ENCODE peak calls at places on chromosomes 5 and 9, in eight cellular contexts. Q is heart right ventricle, U is left ventricle myocardium inferior, R is colonic mucosa, S is pancreas, W is tibial artery, Z is IMR-90, I is mammary epithelial cell. M is an unnamed sample. For H3K4me1, the result is how much of the 10 kb centered on the place peaks cover.

GRCh38 chr9:133306242-133307194 is 29.5 kb downstream of the SURF6 start:
- DNase-seq in Q (no peak), W (no peak), R (no peak), I (no peak), Z (no peak), U (no peak), S (no peak), M (no peak)

GRCh38 chr9:95515272-95516113 is 1.3 kb downstream of the PTCH1 start:
- DNase-seq in I (no peak), U (no peak), W (no peak), S (no peak), Q (no peak), R (peak), Z (no peak), M (peak)

GRCh38 chr9:135388530-135388929 is 91.1 kb upstream of the PPP1R26 start:
- DNase-seq in S (no peak), R (no peak), Z (no peak), U (no peak), W (no peak), I (no peak), Q (no peak), M (no peak)

GRCh38 chr5:100590867-100591266 is 55.7 kb downstream of the FAM174A start:
- DNase-seq in I (no peak), Q (no peak), W (no peak), Z (no peak), S (no peak), R (no peak), U (no peak), M (no peak)

GRCh38 chr9:70053864-70054263 is 10.2 kb downstream of the MAMDC2 start:
- DNase-seq in Z (no peak), I (peak), U (no peak), Q (no peak), R (no peak), W (peak), S (peak), M (peak)

GRCh38 chr9:4228606-4229005 is 71.3 kb downstream of the GLIS3 start:
- DNase-seq in U (no peak), I (peak), S (no peak), R (peak), W (no peak), Q (no peak), Z (peak), M (no peak)

GRCh38 chr5:136484808-136485207 is 119.5 kb upstream of the TRPC7 start:
- DNase-seq in S (no peak), Q (no peak), R (no peak), U (no peak), I (no peak), Z (no peak), W (no peak), M (no peak)

GRCh38 chr5:26482817-26483375 is 555.5 kb downstream of the CDH9 start:
- DNase-seq in S (no peak), I (no peak), W (peak), Q (no peak), R (no peak), U (no peak), Z (no peak), M (no peak)

GRCh38 chr5:98309785-98310566 is 463.5 kb upstream of the RGMB start:
- DNase-seq in S (no peak), Q (peak), U (no peak), I (peak), R (no peak), W (no peak), Z (peak), M (no peak)

GRCh38 chr5:38608877-38609276 is 52.4 kb upstream of the LIFR start:
- DNase-seq in U (no peak), S (no peak), Z (no peak), I (no peak), Q (no peak), R (no peak), W (no peak), M (no peak)

GRCh38 chr5:6046296-6046695 is 332.1 kb downstream of the MED10 start:
- DNase-seq in Z (no peak), U (no peak), R (no peak), W (no peak), S (no peak), I (no peak), Q (no peak), M (no peak)

GRCh38 chr9:129473523-129474244 is 147.2 kb downstream of the C9orf50 start:
- DNase-seq in R (no peak), I (peak), S (no peak), W (peak), Z (peak), Q (peak), U (no peak), M (peak)

GRCh38 chr5:154320690-154321089 is 125.1 kb upstream of the SAP30L start:
- DNase-seq in S (no peak), R (no peak), Z (peak), Q (peak), I (no peak), W (no peak), U (peak), M (no peak)

GRCh38 chr5:110086658-110087388 is 397.1 kb downstream of the MAN2A1 start:
- DNase-seq in U (no peak), W (peak), Q (no peak), S (no peak), Z (peak), R (no peak), I (peak), M (no peak)

GRCh38 chr5:135488727-135489465 is 36.7 kb upstream of the TIFAB start:
- DNase-seq in I (peak), Q (no peak), S (no peak), U (no peak), R (no peak), W (no peak), Z (peak), M (no peak)

GRCh38 chr5:178071108-178071507 is 42.2 kb upstream of the N4BP3 start:
- DNase-seq in R (no peak), U (no peak), Q (no peak), I (no peak), Z (no peak), W (no peak), S (no peak), M (no peak)

GRCh38 chr9:13778486-13779110 is 499.1 kb upstream of the MPDZ start:
- DNase-seq in Q (no peak), U (no peak), I (no peak), R (no peak), S (no peak), W (no peak), Z (peak), M (no peak)

GRCh38 chr9:129284607-129285291 is 106.7 kb upstream of the IER5L start:
- DNase-seq in Q (no peak), Z (no peak), S (no peak), R (no peak), I (no peak), W (peak), U (no peak), M (no peak)

GRCh38 chr5:42302186-42302585 is 121.1 kb upstream of the GHR start:
- DNase-seq in W (no peak), R (no peak), I (no peak), S (no peak), Z (no peak), Q (no peak), U (no peak), M (no peak)

GRCh38 chr5:110043025-110043424 is 353.3 kb downstream of the MAN2A1 start:
- DNase-seq in I (no peak), U (no peak), Z (no peak), Q (no peak), W (no peak), S (no peak), R (no peak), M (no peak)

GRCh38 chr5:180376511-180376910 is 23.4 kb upstream of the GFPT2 start:
- DNase-seq in W (no peak), Q (no peak), I (no peak), R (no peak), U (no peak), Z (no peak), S (no peak), M (no peak)

GRCh38 chr9:37944671-37945481 is 40.9 kb upstream of the SLC25A51 start:
- DNase-seq in U (no peak), Q (no peak), W (no peak), I (no peak), Z (peak), R (no peak), S (no peak), M (no peak)

GRCh38 chr5:144368556-144368955 is 197.9 kb downstream of the KCTD16 start:
- DNase-seq in R (no peak), U (no peak), S (no peak), W (no peak), Q (no peak), Z (peak), I (peak), M (no peak)

GRCh38 chr9:16217933-16218830 is 652.3 kb downstream of the BNC2 start:
- DNase-seq in S (no peak), U (no peak), I (no peak), R (no peak), W (no peak), Z (no peak), Q (no peak), M (no peak)

GRCh38 chr9:18747590-18747989 is 273.6 kb downstream of the ADAMTSL1 start:
- DNase-seq in I (no peak), U (no peak), Z (peak), R (peak), W (no peak), S (no peak), Q (peak), M (peak)

GRCh38 chr5:69230181-69230580 is 4.5 kb upstream of the CDK7 start:
- DNase-seq in W (no peak), U (no peak), R (no peak), Q (no peak), I (peak), S (no peak), Z (no peak), M (no peak)

GRCh38 chr5:149423287-149424268 is 44.5 kb upstream of the IL17B start:
- DNase-seq in W (no peak), I (no peak), S (no peak), Q (peak), U (peak), Z (peak), R (no peak), M (no peak)

GRCh38 chr9:11149065-11149464 is 536.3 kb upstream of the PTPRD start:
- DNase-seq in R (no peak), W (no peak), Z (no peak), S (no peak), U (no peak), Q (no peak), I (no peak), M (no peak)

GRCh38 chr5:143400541-143401252 is 2.8 kb downstream of the NR3C1 start:
- DNase-seq in I (peak), Q (peak), R (no peak), S (no peak), U (no peak), Z (peak), W (no peak), M (no peak)

GRCh38 chr9:94526951-94527350 is 27.9 kb upstream of the PCAT7 start:
- DNase-seq in Q (no peak), W (no peak), S (no peak), U (no peak), R (no peak), I (no peak), Z (no peak), M (no peak)

GRCh38 chr5:72203251-72203845 is 96.1 kb downstream of the MAP1B start:
- DNase-seq in S (no peak), R (no peak), Q (no peak), Z (peak), U (no peak), I (no peak), W (no peak), M (no peak)

GRCh38 chr5:135234242-135235000 is 164.6 kb downstream of the MACROH2A1 start:
- DNase-seq in I (no peak), Q (no peak), S (no peak), Z (no peak), W (no peak), R (no peak), U (no peak), M (no peak)

GRCh38 chr5:141515946-141516647 is 27.2 kb downstream of the PCDHGC5 start:
- DNase-seq in W (no peak), I (no peak), U (no peak), Z (no peak), Q (no peak), S (no peak), R (no peak), M (no peak)
- H3K4me1 ChIP-seq in W (under half), I (half or more), U (half or more), Z (half or more), Q (half or more), S (under half), R (under half), M (under half)

GRCh38 chr5:1553642-1554409 is 30.1 kb upstream of the LPCAT1 start:
- DNase-seq in Q (no peak), R (no peak), U (no peak), Z (no peak), I (no peak), S (no peak), W (no peak), M (no peak)

GRCh38 chr5:1552469-1553255 is 28.9 kb upstream of the LPCAT1 start:
- DNase-seq in S (no peak), R (peak), U (peak), W (peak), I (no peak), Q (peak), Z (no peak), M (peak)

GRCh38 chr5:1551426-1551825 is 27.7 kb upstream of the LPCAT1 start:
- DNase-seq in Q (no peak), I (no peak), U (no peak), R (no peak), Z (no peak), W (no peak), S (no peak), M (no peak)

GRCh38 chr5:1550287-1551076 is 26.7 kb upstream of the LPCAT1 start:
- DNase-seq in U (no peak), I (no peak), W (no peak), Q (no peak), Z (no peak), R (peak), S (no peak), M (no peak)

DNA sequence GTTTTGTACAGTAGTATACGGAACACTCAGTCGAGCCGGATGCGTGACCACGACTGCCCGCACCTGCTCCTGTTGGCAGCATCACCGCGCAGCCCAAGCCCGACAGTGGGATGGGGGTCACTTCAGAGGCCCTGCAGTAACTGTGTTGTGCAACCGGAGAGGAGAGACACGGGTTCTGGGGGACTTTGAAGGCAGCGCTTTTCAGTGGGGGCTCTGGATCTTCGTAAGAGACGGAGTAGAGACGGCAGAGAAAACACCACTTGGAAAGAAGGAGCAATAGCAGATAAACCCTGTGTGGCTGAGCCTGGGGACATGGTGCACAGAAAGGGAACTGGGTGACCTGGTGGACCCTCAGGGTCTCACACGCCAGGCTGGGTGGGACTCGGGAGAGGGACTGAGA is 28.2 kb upstream of the LPCAT1 start:
- DNase-seq in W (no peak), U (no peak), Z (no peak), R (no peak), Q (no peak), S (no peak), I (no peak), M (no peak)
- H3K4me3 ChIP-seq in W (no peak), U (peak), Z (no peak), R (no peak), Q (no peak), S (no peak), I (no peak), M (no peak)

DNA sequence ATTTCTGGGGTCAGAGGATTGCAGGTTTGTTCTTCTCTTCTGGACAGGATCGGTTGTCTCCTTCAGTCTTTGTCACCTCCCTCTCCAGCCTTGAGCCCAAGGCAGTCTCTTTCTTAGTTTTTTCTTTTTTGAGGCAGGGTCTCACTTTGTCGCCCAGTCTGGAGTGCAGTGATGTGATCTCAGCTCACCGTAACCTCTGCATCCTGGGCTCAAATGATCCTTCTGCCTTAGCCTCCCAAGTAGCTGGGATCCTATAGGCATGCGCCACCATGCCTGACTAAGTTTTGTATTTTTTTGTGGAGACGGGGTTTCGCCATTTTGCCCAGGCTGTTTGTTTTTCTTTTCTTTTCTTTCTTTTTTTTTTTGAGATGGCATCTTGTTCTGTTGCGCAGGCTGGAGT is 6.1 kb downstream of the PRRC2B start:
- DNase-seq in U (no peak), W (no peak), R (no peak), I (no peak), Q (no peak), Z (no peak), S (no peak), M (no peak)
- H3K4me1 ChIP-seq in U (half or more), W (half or more), R (under half), I (under half), Q (half or more), Z (under half), S (half or more), M (half or more)

GRCh38 chr5:68217476-68217984 is 2.0 kb downstream of the PIK3R1 start:
- DNase-seq in Q (no peak), U (no peak), S (no peak), W (no peak), Z (peak), I (no peak), R (peak), M (no peak)
- H3K4me3 ChIP-seq in Q (peak), U (peak), S (peak), W (peak), Z (peak), I (peak), R (peak), M (no peak)

GRCh38 chr9:105296889-105297288 is 52.4 kb downstream of the SLC44A1 start:
- DNase-seq in Z (peak), U (no peak), W (no peak), S (no peak), I (peak), Q (no peak), R (no peak), M (no peak)

GRCh38 chr9:105295986-105296385 is 51.5 kb downstream of the SLC44A1 start:
- DNase-seq in Z (no peak), R (no peak), S (no peak), W (no peak), U (no peak), Q (no peak), I (no peak), M (peak)

GRCh38 chr9:105296445-105296844 is 52.0 kb downstream of the SLC44A1 start:
- DNase-seq in Q (no peak), R (no peak), S (no peak), Z (no peak), I (no peak), W (no peak), U (no peak), M (no peak)

GRCh38 chr9:105293408-105293807 is 49.0 kb downstream of the SLC44A1 start:
- DNase-seq in Q (no peak), S (no peak), I (no peak), U (no peak), R (no peak), Z (no peak), W (no peak), M (no peak)

DNA sequence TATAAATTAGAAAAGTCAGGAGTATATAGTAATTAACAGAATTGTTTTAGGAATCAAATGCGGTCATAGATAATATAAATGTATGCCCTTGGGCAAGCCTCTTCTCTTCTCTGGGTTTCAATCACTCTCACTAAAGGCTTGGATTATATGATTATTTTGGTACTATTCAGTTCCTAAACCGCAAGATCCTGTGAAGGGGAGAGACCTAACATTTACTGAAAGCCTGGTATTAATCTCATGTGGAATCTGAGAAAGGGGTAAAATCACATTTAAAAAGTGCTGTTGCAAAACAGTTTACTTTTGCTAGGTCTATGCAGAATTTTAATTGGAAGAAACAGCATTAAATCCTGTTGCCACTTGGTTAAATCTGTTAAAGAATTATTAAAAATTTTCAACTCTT is 50.7 kb downstream of the SLC44A1 start:
- DNase-seq in U (no peak), I (no peak), S (no peak), R (no peak), Q (no peak), W (no peak), Z (no peak), M (no peak)
- H3K4me1 ChIP-seq in U (half or more), I (under half), S (under half), R (under half), Q (under half), W (under half), Z (under half), M (under half)

GRCh38 chr5:176608142-176608705 is 1.7 kb downstream of the GPRIN1 start:
- DNase-seq in U (no peak), R (no peak), Z (no peak), W (no peak), I (no peak), Q (no peak), S (no peak), M (no peak)

GRCh38 chr5:176609724-176610429 is at the start of gene GPRIN1:
- DNase-seq in I (peak), Q (peak), R (peak), Z (peak), U (peak), W (no peak), S (peak), M (peak)

GRCh38 chr5:176610430-176610763 is 441 bp upstream of the GPRIN1 start:
- DNase-seq in U (no peak), Q (no peak), R (no peak), Z (no peak), W (no peak), S (no peak), I (no peak), M (no peak)

GRCh38 chr5:176606875-176607274 is 3.1 kb downstream of the GPRIN1 start:
- DNase-seq in S (no peak), Q (no peak), W (no peak), I (no peak), Z (no peak), U (no peak), R (no peak), M (no peak)

GRCh38 chr5:176608937-176609723 is 826 bp downstream of the GPRIN1 start:
- DNase-seq in Q (no peak), U (no peak), I (no peak), W (no peak), Z (no peak), R (no peak), S (no peak), M (no peak)
- H3K4me3 ChIP-seq in Q (peak), U (peak), I (peak), W (peak), Z (peak), R (peak), S (peak), M (no peak)

GRCh38 chr9:690517-691111 is 150.9 kb upstream of the DMRT1 start:
- DNase-seq in Z (no peak), W (no peak), U (no peak), S (no peak), I (no peak), R (no peak), Q (no peak), M (no peak)

GRCh38 chr9:694499-695154 is 146.9 kb upstream of the DMRT1 start:
- DNase-seq in U (peak), S (no peak), I (peak), Z (peak), Q (peak), W (no peak), R (no peak), M (peak)

GRCh38 chr9:693460-694390 is 147.8 kb upstream of the DMRT1 start:
- DNase-seq in R (peak), U (peak), Q (peak), Z (peak), I (no peak), S (no peak), W (peak), M (peak)

GRCh38 chr9:692636-693459 is 148.6 kb upstream of the DMRT1 start:
- DNase-seq in S (no peak), U (no peak), W (no peak), Z (no peak), I (no peak), Q (no peak), R (no peak), M (no peak)

DNA sequence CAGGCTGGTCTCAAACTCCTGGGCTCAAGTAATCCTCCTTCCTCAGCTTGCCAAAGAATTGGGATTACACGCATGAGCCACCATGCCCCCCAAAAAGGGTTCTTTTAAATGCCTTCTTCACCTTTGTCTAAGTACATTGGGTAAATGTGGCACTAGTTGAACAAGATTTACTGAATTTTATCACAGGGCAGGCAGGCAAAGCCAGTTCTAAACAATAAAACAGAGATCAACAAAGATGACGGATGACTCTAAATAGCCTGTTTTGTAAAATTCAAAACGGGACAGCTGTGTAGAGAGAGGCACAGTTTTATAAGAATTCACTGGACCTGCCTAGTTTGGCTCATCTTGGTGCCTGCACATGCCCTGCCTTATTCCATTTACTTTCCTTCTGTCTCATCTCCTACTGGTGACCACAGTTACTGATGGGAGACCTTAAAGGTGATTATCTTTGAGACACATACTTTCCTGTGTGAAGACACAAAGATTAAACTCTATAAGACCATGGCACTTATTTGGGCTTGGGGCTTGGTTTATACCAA is 149.6 kb upstream of the DMRT1 start:
- DNase-seq in R (no peak), S (no peak), Z (no peak), U (no peak), W (no peak), Q (no peak), I (no peak), M (peak)
- H3K4me1 ChIP-seq in R (under half), S (under half), Z (under half), U (half or more), W (half or more), Q (half or more), I (half or more), M (half or more)